ENCODE peak calls at places on chromosomes 4 and X, in six cellular contexts. F, N, O, G, W and E are unnamed samples.

GRCh38 chr4:139560396-139561084 is 4.5 kb upstream of the SETD7 start:
- ATAC-seq in F (no peak), N (no peak), O (peak), G (no peak), W (peak), E (no peak)

GRCh38 chr4:79831701-79832514 is 241.1 kb downstream of the ANTXR2 start:
- ATAC-seq in F (peak), N (no peak), O (no peak), G (no peak), W (no peak), E (no peak)

GRCh38 chr4:179399054-179399782 is 1957.0 kb upstream of the AGA start:
- ATAC-seq in F (no peak), N (no peak), O (no peak), G (no peak), W (no peak), E (no peak)

GRCh38 chrX:131792356-131792749 is 230.7 kb upstream of the STK26 start:
- ATAC-seq in F (peak), N (peak), O (no peak), G (peak), W (no peak), E (peak)

GRCh38 chr4:48780867-48781219 is 764 bp upstream of the FRYL start:
- ATAC-seq in F (no peak), N (no peak), O (no peak), G (no peak), W (no peak), E (no peak)

GRCh38 chr4:180336494-180337090 is 1906.6 kb upstream of the TENM3 start:
- ATAC-seq in F (no peak), N (no peak), O (no peak), G (no peak), W (no peak), E (no peak)

GRCh38 chr4:85755285-85755684 is 280.3 kb downstream of the ARHGAP24 start:
- ATAC-seq in F (no peak), N (no peak), O (no peak), G (no peak), W (no peak), E (no peak)

GRCh38 chrX:43474321-43474720 is 181.8 kb upstream of the MAOA start:
- ATAC-seq in F (no peak), N (no peak), O (peak), G (no peak), W (no peak), E (peak)

GRCh38 chr4:34939073-34939472 is 1305.2 kb downstream of the ARAP2 start:
- ATAC-seq in F (no peak), N (no peak), O (no peak), G (no peak), W (no peak), E (no peak)

GRCh38 chrX:49934148-49934547 is 11.8 kb downstream of the CLCN5 start:
- ATAC-seq in F (no peak), N (no peak), O (no peak), G (no peak), W (no peak), E (no peak)